ENCODE peak calls at places on chromosomes 13 and 19, in seven cellular contexts. F, K, Q, C, R, M and N are unnamed samples.

GRCh38 chr13:113041293-113041690 is 64.3 kb upstream of the F7 start:
- DNase-seq in F (no peak), K (no peak), Q (no peak), C (no peak), R (no peak), M (no peak), N (no peak)

GRCh38 chr19:18438331-18439024 is 545 bp upstream of the ISYNA1 start:
- DNase-seq in F (no peak), K (no peak), Q (peak; percentile 81), C (no peak), R (no peak), M (no peak), N (no peak)

GRCh38 chr19:27974082-27974513 is 1238.9 kb downstream of the UQCRFS1 start:
- DNase-seq in F (peak; percentile 7), K (peak; percentile 43), Q (peak; percentile 29), C (peak; percentile 39), R (peak; percentile 5), M (no peak), N (no peak)

GRCh38 chr13:71300602-71301001 is 566.4 kb downstream of the DACH1 start:
- DNase-seq in F (no peak), K (no peak), Q (no peak), C (no peak), R (no peak), M (no peak), N (no peak)

GRCh38 chr13:30743319-30744055 is 8.1 kb downstream of the ALOX5AP start:
- DNase-seq in F (peak; percentile 93), K (peak; percentile 29), Q (peak; percentile 98), C (no peak), R (peak; percentile 97), M (peak; percentile 84), N (peak; percentile 61)

GRCh38 chr13:113860579-113861432 is 3.1 kb downstream of the GAS6 start:
- DNase-seq in F (peak; percentile 11), K (peak; percentile 82), Q (peak; percentile 51), C (no peak), R (no peak), M (no peak), N (no peak)

GRCh38 chr13:29791508-29791907 is 58.9 kb downstream of the UBL3 start:
- DNase-seq in F (no peak), K (no peak), Q (no peak), C (no peak), R (no peak), M (no peak), N (no peak)

GRCh38 chr13:46831588-46832194 is 34.7 kb upstream of the ESD start:
- DNase-seq in F (peak; percentile 71), K (no peak), Q (peak; percentile 69), C (peak; percentile 58), R (peak; percentile 36), M (peak; percentile 35), N (peak; percentile 31)

GRCh38 chr13:99155821-99156220 is 44.8 kb upstream of the UBAC2 start:
- DNase-seq in F (no peak), K (no peak), Q (no peak), C (no peak), R (no peak), M (no peak), N (no peak)

GRCh38 chr13:79385694-79386093 is 20.4 kb downstream of the RBM26 start:
- DNase-seq in F (peak; percentile 14), K (no peak), Q (peak; percentile 38), C (no peak), R (no peak), M (no peak), N (no peak)

GRCh38 chr13:112879283-112879833 is 89.7 kb upstream of the MCF2L start:
- DNase-seq in F (no peak), K (no peak), Q (peak; percentile 27), C (no peak), R (peak; percentile 12), M (no peak), N (no peak)

GRCh38 chr19:51702754-51703654 is 9.9 kb downstream of the SPACA6 start:
- DNase-seq in F (no peak), K (peak; percentile 56), Q (no peak), C (no peak), R (no peak), M (no peak), N (peak; percentile 33)

GRCh38 chr19:33197591-33198000 is 3.5 kb downstream of the LRP3 start:
- DNase-seq in F (no peak), K (no peak), Q (no peak), C (no peak), R (no peak), M (no peak), N (no peak)

GRCh38 chr19:23071087-23071511 is 45.7 kb upstream of the ZNF730 start:
- DNase-seq in F (no peak), K (no peak), Q (peak; percentile 20), C (no peak), R (no peak), M (no peak), N (no peak)

GRCh38 chr19:52991021-52991420 is 22.7 kb upstream of the ERVV-1 start:
- DNase-seq in F (no peak), K (no peak), Q (no peak), C (no peak), R (no peak), M (no peak), N (no peak)

GRCh38 chr13:20684535-20684934 is 19.0 kb upstream of the IL17D start:
- DNase-seq in F (peak; percentile 65), K (no peak), Q (peak; percentile 61), C (no peak), R (no peak), M (no peak), N (no peak)

GRCh38 chr13:25571237-25571636 is 199.5 kb downstream of the ATP8A2 start:
- DNase-seq in F (no peak), K (no peak), Q (no peak), C (no peak), R (no peak), M (no peak), N (no peak)

GRCh38 chr13:100573121-100573520 is 15.5 kb downstream of the GGACT start:
- DNase-seq in F (peak; percentile 76), K (peak; percentile 82), Q (peak; percentile 90), C (peak; percentile 75), R (peak; percentile 70), M (peak; percentile 41), N (peak; percentile 62)

GRCh38 chr13:19169991-19170390 is 11.6 kb downstream of the TUBA3C start:
- DNase-seq in F (no peak), K (no peak), Q (no peak), C (no peak), R (no peak), M (no peak), N (no peak)

GRCh38 chr13:111792956-111793355 is 274.0 kb upstream of the SOX1 start:
- DNase-seq in F (peak; percentile 0), K (no peak), Q (no peak), C (no peak), R (no peak), M (no peak), N (no peak)

GRCh38 chr13:82900453-82900852 is 981.8 kb downstream of the SLITRK1 start:
- DNase-seq in F (no peak), K (no peak), Q (no peak), C (no peak), R (no peak), M (no peak), N (no peak)

DNA sequence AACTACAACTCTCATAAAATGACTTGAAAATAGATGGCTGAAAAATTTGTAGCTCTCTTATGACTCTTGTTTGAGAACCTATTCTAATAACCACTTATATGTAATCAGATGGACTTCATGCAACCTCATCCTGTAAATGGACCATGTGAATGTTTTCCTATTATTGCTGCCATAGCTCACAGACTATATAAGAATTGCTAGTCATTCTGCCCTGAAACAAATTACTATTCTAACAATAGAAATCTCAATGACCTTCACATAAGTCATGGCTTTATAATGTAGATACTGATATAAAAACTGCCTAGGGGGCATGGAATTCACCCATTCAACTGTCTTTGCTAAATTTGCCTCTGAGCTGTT is 1111.0 kb upstream of the ATXN8OS start:
- DNase-seq in F (no peak), K (no peak), Q (no peak), C (no peak), R (no peak), M (no peak), N (no peak)
- TF ChIP-seq CTCF in F (no peak), K (no peak), Q (no peak), C (no peak), R (no peak), M (no peak), N (no peak)

GRCh38 chr19:4446801-4447200 is 10.8 kb downstream of the UBXN6 start:
- DNase-seq in F (no peak), K (no peak), Q (no peak), C (no peak), R (no peak), M (no peak), N (no peak)
- TF ChIP-seq CTCF in F (no peak), K (no peak), Q (no peak), C (no peak), R (no peak), M (no peak), N (no peak)

GRCh38 chr13:110705826-110706569 is at the start of gene CARS2:
- DNase-seq in F (peak; percentile 94), K (peak; percentile 98), Q (peak; percentile 97), C (peak; percentile 84), R (peak; percentile 94), M (peak; percentile 64), N (peak; percentile 87)
- TF ChIP-seq CTCF in F (no peak), K (peak; percentile 19), Q (no peak), C (no peak), R (peak; percentile 31), M (no peak), N (no peak)

GRCh38 chr19:7326105-7326877 is 22.4 kb upstream of the ARHGEF18 start:
- DNase-seq in F (peak; percentile 79), K (no peak), Q (peak; percentile 21), C (no peak), R (no peak), M (no peak), N (no peak)
- TF ChIP-seq CTCF in F (peak; percentile 75), K (no peak), Q (peak; percentile 38), C (peak; percentile 30), R (peak; percentile 68), M (peak; percentile 52), N (no peak)

GRCh38 chr19:3344608-3345598 is 21.5 kb upstream of the NFIC start:
- DNase-seq in F (no peak), K (no peak), Q (no peak), C (no peak), R (no peak), M (no peak), N (no peak)
- TF ChIP-seq CTCF in F (no peak), K (no peak), Q (no peak), C (no peak), R (peak; percentile 12), M (no peak), N (no peak)

DNA sequence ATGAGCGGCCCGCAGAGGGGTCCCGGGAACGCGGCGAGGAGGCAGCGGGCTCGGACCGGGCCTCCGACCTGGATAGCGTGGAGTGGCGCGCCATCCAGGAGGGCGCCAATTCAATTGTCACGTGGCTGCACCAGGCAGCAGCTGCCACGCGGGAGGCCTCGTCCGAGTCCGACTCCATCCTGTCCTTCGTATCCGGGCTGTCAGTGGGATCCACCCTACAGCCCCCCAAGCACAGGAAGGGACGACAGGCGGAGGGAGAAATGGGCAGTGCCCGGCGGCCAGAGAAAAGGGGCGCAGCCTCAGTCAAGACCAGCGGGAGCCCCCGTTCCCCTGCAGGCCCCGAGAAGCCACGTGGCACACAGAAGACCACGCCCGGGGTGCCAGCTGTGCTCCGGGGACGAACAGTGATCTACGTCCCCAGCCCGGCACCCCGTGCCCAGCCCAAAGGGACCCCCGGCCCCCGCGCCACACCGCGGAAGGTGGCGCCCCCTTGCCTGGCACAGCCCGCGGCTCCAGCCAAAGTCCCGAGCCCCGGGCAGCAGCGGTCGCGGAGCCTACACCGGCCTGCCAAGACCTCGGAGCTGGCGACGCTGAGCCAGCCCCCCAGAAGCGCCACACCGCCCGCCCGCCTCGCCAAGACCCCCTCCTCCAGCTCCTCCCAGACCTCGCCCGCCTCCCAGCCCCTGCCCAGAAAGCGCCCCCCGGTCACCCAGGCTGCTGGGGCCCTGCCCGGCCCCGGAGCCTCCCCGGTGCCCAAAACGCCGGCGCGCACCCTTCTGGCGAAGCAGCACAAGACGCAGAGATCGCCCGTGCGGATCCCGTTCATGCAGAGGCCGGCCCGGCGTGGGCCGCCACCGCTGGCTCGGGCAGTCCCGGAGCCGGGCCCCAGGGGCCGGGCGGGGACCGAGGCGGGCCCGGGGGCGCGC is 10.5 kb downstream of the C19orf25 start:
- DNase-seq in F (peak; percentile 32), K (no peak), Q (peak; percentile 44), C (no peak), R (no peak), M (no peak), N (no peak)
- TF ChIP-seq CTCF in F (peak; percentile 25), K (no peak), Q (no peak), C (no peak), R (peak; percentile 26), M (no peak), N (no peak)